ENCODE peak calls at places on chromosomes 4 and X, in ten cellular contexts. B, L, Y, V, O, T, H, J, R and G are unnamed samples.

GRCh38 chrX:30308263-30309138 is 689 bp downstream of the NR0B1 start:
- DNase-seq in B (no peak), L (no peak), Y (no peak), V (no peak), O (no peak), T (no peak), H (no peak), J (peak; percentile 13), R (no peak), G (peak; percentile 13)

GRCh38 chrX:23779025-23779424 is 3.9 kb upstream of the SAT1 start:
- DNase-seq in B (no peak), L (no peak), Y (no peak), V (no peak), O (no peak), T (no peak), H (no peak), J (peak; percentile 40), R (no peak), G (no peak)

GRCh38 chr4:83362492-83363329 is 28.1 kb upstream of the HPSE start:
- DNase-seq in B (peak; percentile 58), L (no peak), Y (no peak), V (no peak), O (no peak), T (peak; percentile 22), H (no peak), J (peak; percentile 43), R (no peak), G (no peak)

GRCh38 chr4:85939595-85939994 is 420.3 kb downstream of the MAPK10 start:
- DNase-seq in B (no peak), L (no peak), Y (no peak), V (no peak), O (no peak), T (no peak), H (no peak), J (no peak), R (no peak), G (no peak)

GRCh38 chrX:109658391-109658790 is 33.4 kb upstream of the KCNE5 start:
- DNase-seq in B (no peak), L (no peak), Y (no peak), V (no peak), O (no peak), T (no peak), H (no peak), J (no peak), R (no peak), G (no peak)

GRCh38 chr4:7233601-7234000 is 41.3 kb downstream of the SORCS2 start:
- DNase-seq in B (no peak), L (no peak), Y (no peak), V (no peak), O (no peak), T (no peak), H (no peak), J (no peak), R (no peak), G (no peak)

GRCh38 chrX:68997461-68997860 is 167.8 kb downstream of the PJA1 start:
- DNase-seq in B (no peak), L (no peak), Y (no peak), V (no peak), O (no peak), T (no peak), H (no peak), J (no peak), R (no peak), G (no peak)

GRCh38 chrX:22365460-22365859 is 92.7 kb downstream of the CBLL2 start:
- DNase-seq in B (no peak), L (no peak), Y (no peak), V (no peak), O (no peak), T (no peak), H (no peak), J (peak; percentile 90), R (no peak), G (no peak)

GRCh38 chrX:64093761-64094160 is 111.7 kb downstream of the AMER1 start:
- DNase-seq in B (no peak), L (no peak), Y (no peak), V (no peak), O (no peak), T (peak; percentile 23), H (no peak), J (no peak), R (no peak), G (no peak)

GRCh38 chr4:123821861-123822260 is 425.3 kb downstream of the SPRY1 start:
- DNase-seq in B (no peak), L (no peak), Y (no peak), V (no peak), O (no peak), T (no peak), H (no peak), J (peak; percentile 56), R (no peak), G (no peak)

GRCh38 chr4:11223261-11223660 is 205.4 kb downstream of the HS3ST1 start:
- DNase-seq in B (no peak), L (no peak), Y (no peak), V (no peak), O (no peak), T (peak; percentile 5), H (no peak), J (peak; percentile 15), R (no peak), G (no peak)

GRCh38 chr4:173025131-173025530 is 143.5 kb upstream of the GALNT7 start:
- DNase-seq in B (peak; percentile 81), L (no peak), Y (no peak), V (no peak), O (no peak), T (peak; percentile 87), H (no peak), J (peak; percentile 80), R (peak; percentile 72), G (no peak)